ENCODE peak calls at places on chromosome 20, in four cellular contexts. E is left cardiac atrium, J is NCI-H1092, F is NCI-H345. M is an unnamed sample.

GRCh38 chr20:55555075-55555650 is 450.2 kb downstream of the CBLN4 start:
- DNase-seq in E (no peak), J (no peak), F (no peak), M (no peak)

GRCh38 chr20:45780159-45780558 is 11.5 kb downstream of the WFDC3 start:
- DNase-seq in E (no peak), J (no peak), F (no peak), M (no peak)

GRCh38 chr20:478949-479429 is 16.7 kb upstream of the TBC1D20 start:
- DNase-seq in E (no peak), J (peak; percentile 45), F (peak; percentile 72), M (no peak)

GRCh38 chr20:2756056-2756611 is 44.3 kb downstream of the CPXM1 start:
- DNase-seq in E (no peak), J (no peak), F (peak; percentile 13), M (no peak)

GRCh38 chr20:1509237-1509636 is 18.0 kb upstream of the SIRPB2 start:
- DNase-seq in E (no peak), J (no peak), F (no peak), M (no peak)

GRCh38 chr20:53823121-53823764 is 229.6 kb upstream of the ZNF217 start:
- DNase-seq in E (no peak), J (no peak), F (no peak), M (no peak)

GRCh38 chr20:1818247-1818840 is 76.9 kb upstream of the SIRPA start:
- DNase-seq in E (no peak), J (no peak), F (no peak), M (no peak)

GRCh38 chr20:3987296-3987695 is 28.1 kb downstream of the RNF24 start:
- DNase-seq in E (no peak), J (no peak), F (no peak), M (no peak)